ENCODE peak calls at places on chromosomes 16 and 17, in seven cellular contexts. O, N, B, J, W, I and M are unnamed samples.

GRCh38 chr16:68790944-68791343 is 52.4 kb upstream of the TANGO6 start:
- DNase-seq in O (no peak), N (no peak), B (no peak), J (no peak), W (no peak), I (no peak), M (no peak)

GRCh38 chr16:5490499-5490898 is 392.9 kb upstream of the EEF2KMT start:
- DNase-seq in O (peak; percentile 48), N (no peak), B (peak; percentile 69), J (no peak), W (no peak), I (no peak), M (no peak)

GRCh38 chr16:49514391-49514980 is 140.9 kb downstream of the C16orf78 start:
- DNase-seq in O (no peak), N (no peak), B (no peak), J (no peak), W (no peak), I (no peak), M (no peak)

GRCh38 chr16:53094013-53094630 is 39.3 kb downstream of the CHD9 start:
- DNase-seq in O (peak; percentile 74), N (peak; percentile 56), B (peak; percentile 90), J (peak; percentile 40), W (no peak), I (peak; percentile 22), M (no peak)

GRCh38 chr17:67137860-67138259 is 93.5 kb downstream of the CACNG1 start:
- DNase-seq in O (no peak), N (no peak), B (no peak), J (no peak), W (no peak), I (peak; percentile 8), M (no peak)

GRCh38 chr17:17702370-17702769 is 21.1 kb downstream of the RAI1 start:
- DNase-seq in O (no peak), N (no peak), B (no peak), J (no peak), W (no peak), I (no peak), M (no peak)

GRCh38 chr17:64506201-64506575 is at the start of gene DDX5:
- DNase-seq in O (peak; percentile 99), N (peak; percentile 96), B (peak; percentile 99), J (peak; percentile 95), W (peak; percentile 94), I (peak; percentile 97), M (peak; percentile 91)

GRCh38 chr16:1831537-1832075 is 4.6 kb downstream of the FAHD1 start:
- DNase-seq in O (no peak), N (no peak), B (no peak), J (no peak), W (no peak), I (no peak), M (no peak)

GRCh38 chr17:46986401-46986800 is 7.3 kb upstream of the RPRML start:
- DNase-seq in O (no peak), N (no peak), B (no peak), J (no peak), W (no peak), I (no peak), M (no peak)

GRCh38 chr17:13541032-13541480 is 60.7 kb downstream of the HS3ST3A1 start:
- DNase-seq in O (peak; percentile 20), N (peak; percentile 97), B (no peak), J (no peak), W (peak; percentile 96), I (no peak), M (peak; percentile 83)

GRCh38 chr17:81926451-81927144 is 937 bp downstream of the MAFG start:
- DNase-seq in O (peak; percentile 95), N (peak; percentile 72), B (peak; percentile 90), J (peak; percentile 41), W (peak; percentile 79), I (peak; percentile 42), M (no peak)

GRCh38 chr17:7590743-7591142 is 849 bp upstream of the SOX15 start:
- DNase-seq in O (peak; percentile 44), N (peak; percentile 65), B (no peak), J (no peak), W (peak; percentile 70), I (no peak), M (no peak)

GRCh38 chr16:79509221-79509631 is 91.3 kb downstream of the MAF start:
- DNase-seq in O (no peak), N (no peak), B (peak; percentile 25), J (no peak), W (no peak), I (no peak), M (no peak)

DNA sequence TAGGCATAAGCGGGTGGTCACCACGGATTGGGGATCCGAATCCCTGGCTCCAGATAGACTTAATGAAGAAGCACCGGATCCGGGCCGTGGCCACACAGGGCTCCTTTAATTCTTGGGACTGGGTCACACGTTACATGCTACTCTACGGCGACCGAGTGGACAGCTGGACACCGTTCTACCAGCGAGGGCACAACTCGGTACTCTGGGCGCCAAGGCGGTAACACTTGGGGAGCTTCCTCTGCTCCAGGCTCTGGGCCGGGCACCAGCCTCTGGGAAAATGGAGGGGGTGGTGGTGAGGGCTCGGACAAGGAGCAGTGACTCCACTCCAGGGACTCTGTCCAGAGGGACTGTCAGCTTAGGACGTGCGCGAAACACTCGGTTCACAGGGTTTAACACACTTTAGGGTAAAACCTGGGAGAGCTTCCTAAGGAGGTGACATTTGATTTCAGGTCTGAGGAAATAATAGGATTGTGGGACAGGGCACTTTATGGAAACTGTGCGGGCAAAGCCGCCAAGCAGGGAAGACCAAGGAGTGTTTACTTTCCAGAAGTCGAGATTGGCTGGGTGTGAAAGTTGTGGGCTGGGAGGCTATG is 1.8 kb downstream of the CNTNAP1 start:
- DNase-seq in O (no peak), N (no peak), B (no peak), J (no peak), W (no peak), I (no peak), M (no peak)
- H3K4me3 ChIP-seq in O (no peak overlapping the region), N (peak overlapping the region; percentile 61), B (peak overlapping the region; percentile 45), J (no peak overlapping the region), W (peak overlapping the region; percentile 2), I (no peak overlapping the region), M (no peak overlapping the region)

DNA sequence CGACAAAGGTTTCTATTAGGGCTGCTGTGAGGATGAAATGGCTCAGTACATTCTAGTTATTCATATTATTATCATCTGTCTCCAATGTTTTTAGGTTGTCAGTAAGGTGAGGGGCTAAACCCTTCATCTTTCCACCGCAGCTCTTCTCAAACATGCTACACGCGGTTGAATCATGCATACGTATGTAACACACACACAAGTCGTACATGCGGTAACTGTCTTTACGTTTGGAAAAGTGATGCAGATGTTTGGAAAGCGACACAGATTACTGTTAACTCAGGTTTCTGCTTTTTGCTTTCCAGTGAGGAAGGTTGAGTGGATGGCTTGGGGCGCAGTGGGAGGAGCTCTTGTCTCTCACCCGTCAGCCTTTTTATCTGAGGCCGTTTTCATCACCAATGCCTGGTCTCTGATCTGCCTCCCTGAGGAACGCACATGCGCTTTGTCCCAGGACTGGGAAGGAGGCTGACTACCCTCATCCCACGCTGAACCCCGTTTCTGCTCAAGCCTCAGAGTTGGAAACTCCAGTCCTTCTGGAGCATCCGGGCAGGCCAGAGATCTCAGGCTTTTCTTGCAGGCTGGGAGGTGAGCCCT is 3.2 kb upstream of the FOXL1 start:
- DNase-seq in O (no peak), N (no peak), B (no peak), J (no peak), W (no peak), I (no peak), M (no peak)
- H3K4me3 ChIP-seq in O (no peak overlapping the region), N (peak overlapping the region; percentile 78), B (no peak overlapping the region), J (no peak overlapping the region), W (no peak overlapping the region), I (no peak overlapping the region), M (peak overlapping the region; percentile 64)

DNA sequence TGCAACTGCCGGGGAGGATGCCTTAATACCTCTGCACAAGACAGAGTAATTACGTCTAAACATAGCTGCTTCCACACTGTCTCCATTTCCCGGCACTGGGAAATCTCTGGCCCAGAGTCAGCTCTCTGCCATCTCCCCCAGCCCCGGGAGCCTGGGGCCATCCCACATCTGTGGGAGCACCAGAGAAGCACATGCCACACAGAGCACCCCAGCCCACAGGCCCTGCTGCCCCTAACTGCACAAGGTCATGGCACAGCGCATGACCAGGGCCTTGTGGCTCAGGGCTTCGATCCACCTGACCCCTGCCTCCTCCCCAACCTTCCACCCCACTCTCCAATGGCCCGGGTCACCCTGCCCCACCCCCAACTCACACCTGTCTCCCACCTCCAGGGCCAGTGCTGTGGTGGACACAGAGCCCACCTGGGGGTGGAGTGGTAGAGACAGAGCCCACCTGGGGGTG is 36.6 kb upstream of the RBFOX3 start:
- DNase-seq in O (no peak), N (no peak), B (no peak), J (no peak), W (no peak), I (no peak), M (no peak)
- H3K4me3 ChIP-seq in O (no peak overlapping the region), N (no peak overlapping the region), B (no peak overlapping the region), J (no peak overlapping the region), W (no peak overlapping the region), I (no peak overlapping the region), M (no peak overlapping the region)

DNA sequence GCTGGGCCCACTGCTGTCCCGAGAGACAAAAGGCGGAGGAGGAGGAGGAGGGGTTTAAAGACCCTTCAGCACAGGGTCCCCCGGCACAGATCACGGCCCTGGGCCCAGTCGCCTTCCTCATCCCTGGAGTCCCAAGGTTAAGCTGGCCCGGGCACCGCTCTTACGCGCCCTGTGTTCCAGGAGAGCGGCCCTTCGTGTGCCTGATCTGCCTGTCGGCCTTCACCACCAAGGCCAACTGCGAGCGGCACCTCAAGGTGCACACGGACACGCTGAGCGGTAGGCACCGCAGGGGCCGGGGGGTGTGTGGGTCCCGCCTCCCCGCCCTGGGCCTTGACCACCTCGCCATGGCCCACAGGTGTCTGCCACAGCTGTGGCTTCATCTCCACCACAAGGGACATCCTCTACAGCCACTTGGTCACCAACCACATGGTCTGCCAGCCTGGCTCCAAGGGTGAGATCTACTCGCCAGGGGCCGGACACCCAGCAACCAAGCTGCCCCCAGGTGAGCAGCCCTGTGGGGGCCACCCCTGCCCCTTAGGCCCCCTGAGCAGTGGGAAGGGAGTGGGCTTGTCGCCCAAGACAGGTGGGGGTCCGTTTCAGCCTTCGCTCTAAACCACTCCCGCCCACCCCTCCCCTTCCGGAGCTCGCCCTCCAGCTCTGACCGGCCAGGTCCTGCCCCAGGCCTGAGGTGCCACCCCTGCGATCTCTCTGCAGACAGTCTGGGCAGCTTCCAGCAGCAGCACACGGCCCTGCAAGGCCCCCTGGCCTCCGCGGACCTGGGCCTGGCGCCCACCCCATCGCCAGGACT is 37.6 kb upstream of the ZC3H18 start:
- DNase-seq in O (no peak), N (no peak), B (no peak), J (no peak), W (no peak), I (no peak), M (no peak)
- H3K4me3 ChIP-seq in O (no peak overlapping the region), N (peak overlapping the region; percentile 5), B (peak overlapping the region; percentile 81), J (no peak overlapping the region), W (no peak overlapping the region), I (no peak overlapping the region), M (peak overlapping the region; percentile 22)